ENCODE peak calls at places on chromosomes 7 and 10, in six cellular contexts. One of them, this sample, is unnamed.

GRCh38 chr10:82150123-82150900 is 275.3 kb downstream of the NRG3 start:
- DNase-seq in A549: no peak
- DNase-seq in mucosa of descending colon: peak; percentile 3
- DNase-seq in heart right ventricle: peak; percentile 4
- DNase-seq in HFF-Myc: no peak
- DNase-seq in heart left ventricle: peak; percentile 5
- DNase-seq in this sample: no peak

GRCh38 chr7:85090919-85091567 is 95.8 kb downstream of the SEMA3D start:
- DNase-seq in A549: no peak
- DNase-seq in mucosa of descending colon: no peak
- DNase-seq in heart right ventricle: no peak
- DNase-seq in HFF-Myc: no peak
- DNase-seq in heart left ventricle: no peak
- DNase-seq in this sample: no peak

GRCh38 chr7:3416453-3416852 is 115.4 kb downstream of the SDK1 start:
- DNase-seq in A549: no peak
- DNase-seq in mucosa of descending colon: peak; percentile 13
- DNase-seq in heart right ventricle: no peak
- DNase-seq in HFF-Myc: no peak
- DNase-seq in heart left ventricle: no peak
- DNase-seq in this sample: no peak

GRCh38 chr10:63628526-63629362 is 107.5 kb downstream of the REEP3 start:
- DNase-seq in A549: no peak
- DNase-seq in mucosa of descending colon: peak; percentile 72
- DNase-seq in heart right ventricle: peak; percentile 88
- DNase-seq in HFF-Myc: peak; percentile 39
- DNase-seq in heart left ventricle: peak; percentile 84
- DNase-seq in this sample: peak; percentile 91

GRCh38 chr10:58531084-58531695 is 18.5 kb downstream of the BICC1 start:
- DNase-seq in A549: no peak
- DNase-seq in mucosa of descending colon: peak; percentile 87
- DNase-seq in heart right ventricle: peak; percentile 32
- DNase-seq in HFF-Myc: peak; percentile 61
- DNase-seq in heart left ventricle: peak; percentile 37
- DNase-seq in this sample: peak; percentile 62

GRCh38 chr7:53035499-53036412 is at the start of gene POM121L12:
- DNase-seq in A549: no peak
- DNase-seq in mucosa of descending colon: no peak
- DNase-seq in heart right ventricle: no peak
- DNase-seq in HFF-Myc: no peak
- DNase-seq in heart left ventricle: no peak
- DNase-seq in this sample: no peak

GRCh38 chr7:10128748-10129147 is 844.9 kb upstream of the PHF14 start:
- DNase-seq in A549: no peak
- DNase-seq in mucosa of descending colon: peak; percentile 4
- DNase-seq in heart right ventricle: no peak
- DNase-seq in HFF-Myc: no peak
- DNase-seq in heart left ventricle: no peak
- DNase-seq in this sample: no peak

GRCh38 chr10:4931587-4931986 is 31.6 kb upstream of the AKR1C1 start:
- DNase-seq in A549: no peak
- DNase-seq in mucosa of descending colon: no peak
- DNase-seq in heart right ventricle: no peak
- DNase-seq in HFF-Myc: no peak
- DNase-seq in heart left ventricle: no peak
- DNase-seq in this sample: peak; percentile 71

GRCh38 chr7:55595511-55595910 is 23.2 kb upstream of the VOPP1 start:
- DNase-seq in A549: no peak
- DNase-seq in mucosa of descending colon: no peak
- DNase-seq in heart right ventricle: no peak
- DNase-seq in HFF-Myc: no peak
- DNase-seq in heart left ventricle: no peak
- DNase-seq in this sample: no peak

GRCh38 chr7:106793015-106793651 is 71.9 kb upstream of the PIK3CG start:
- DNase-seq in A549: peak; percentile 25
- DNase-seq in mucosa of descending colon: no peak
- DNase-seq in heart right ventricle: no peak
- DNase-seq in HFF-Myc: no peak
- DNase-seq in heart left ventricle: no peak
- DNase-seq in this sample: peak; percentile 35

GRCh38 chr10:99538287-99538917 is 5.7 kb downstream of the NKX2-3 start:
- DNase-seq in A549: no peak
- DNase-seq in mucosa of descending colon: no peak
- DNase-seq in heart right ventricle: no peak
- DNase-seq in HFF-Myc: no peak
- DNase-seq in heart left ventricle: no peak
- DNase-seq in this sample: no peak

GRCh38 chr7:20798081-20798693 is 11.5 kb upstream of the SP8 start:
- DNase-seq in A549: peak; percentile 68
- DNase-seq in mucosa of descending colon: peak; percentile 60
- DNase-seq in heart right ventricle: no peak
- DNase-seq in HFF-Myc: no peak
- DNase-seq in heart left ventricle: no peak
- DNase-seq in this sample: peak; percentile 50

GRCh38 chr10:103584216-103585010 is 90.9 kb downstream of the NEURL1 start:
- DNase-seq in A549: no peak
- DNase-seq in mucosa of descending colon: peak; percentile 39
- DNase-seq in heart right ventricle: peak; percentile 17
- DNase-seq in HFF-Myc: no peak
- DNase-seq in heart left ventricle: peak; percentile 39
- DNase-seq in this sample: no peak

GRCh38 chr7:71488308-71488707 is 356.4 kb downstream of the GALNT17 start:
- DNase-seq in A549: no peak
- DNase-seq in mucosa of descending colon: no peak
- DNase-seq in heart right ventricle: no peak
- DNase-seq in HFF-Myc: no peak
- DNase-seq in heart left ventricle: no peak
- DNase-seq in this sample: no peak

GRCh38 chr7:16189026-16189715 is 232.2 kb downstream of the CRPPA start:
- DNase-seq in A549: no peak
- DNase-seq in mucosa of descending colon: no peak
- DNase-seq in heart right ventricle: no peak
- DNase-seq in HFF-Myc: no peak
- DNase-seq in heart left ventricle: no peak
- DNase-seq in this sample: no peak

GRCh38 chr10:5566606-5567005 is 41.8 kb downstream of the CALML3 start:
- DNase-seq in A549: no peak
- DNase-seq in mucosa of descending colon: no peak
- DNase-seq in heart right ventricle: no peak
- DNase-seq in HFF-Myc: no peak
- DNase-seq in heart left ventricle: no peak
- DNase-seq in this sample: no peak

GRCh38 chr7:112452102-112452888 is 2.0 kb downstream of the IFRD1 start:
- DNase-seq in A549: peak; percentile 21
- DNase-seq in mucosa of descending colon: peak; percentile 44
- DNase-seq in heart right ventricle: peak; percentile 66
- DNase-seq in HFF-Myc: no peak
- DNase-seq in heart left ventricle: peak; percentile 56
- DNase-seq in this sample: peak; percentile 49

GRCh38 chr7:40231796-40232195 is 97.0 kb downstream of the SUGCT start:
- DNase-seq in A549: no peak
- DNase-seq in mucosa of descending colon: no peak
- DNase-seq in heart right ventricle: no peak
- DNase-seq in HFF-Myc: no peak
- DNase-seq in heart left ventricle: no peak
- DNase-seq in this sample: no peak

GRCh38 chr10:24128066-24128751 is 80.7 kb upstream of the KIAA1217 start:
- DNase-seq in A549: no peak
- DNase-seq in mucosa of descending colon: no peak
- DNase-seq in heart right ventricle: no peak
- DNase-seq in HFF-Myc: no peak
- DNase-seq in heart left ventricle: no peak
- DNase-seq in this sample: no peak

GRCh38 chr7:7554647-7555575 is 11.8 kb upstream of the MIOS start:
- DNase-seq in A549: no peak
- DNase-seq in mucosa of descending colon: no peak
- DNase-seq in heart right ventricle: no peak
- DNase-seq in HFF-Myc: no peak
- DNase-seq in heart left ventricle: no peak
- DNase-seq in this sample: no peak

GRCh38 chr7:47473499-47474210 is 108.3 kb downstream of the TNS3 start:
- DNase-seq in A549: no peak
- DNase-seq in mucosa of descending colon: no peak
- DNase-seq in heart right ventricle: no peak
- DNase-seq in HFF-Myc: no peak
- DNase-seq in heart left ventricle: no peak
- DNase-seq in this sample: no peak

GRCh38 chr7:138024334-138024691 is 22.4 kb upstream of the CREB3L2 start:
- DNase-seq in A549: no peak
- DNase-seq in mucosa of descending colon: no peak
- DNase-seq in heart right ventricle: no peak
- DNase-seq in HFF-Myc: no peak
- DNase-seq in heart left ventricle: no peak
- DNase-seq in this sample: no peak

GRCh38 chr10:78211476-78212110 is 177.9 kb downstream of the RPS24 start:
- DNase-seq in A549: peak; percentile 38
- DNase-seq in mucosa of descending colon: peak; percentile 33
- DNase-seq in heart right ventricle: peak; percentile 39
- DNase-seq in HFF-Myc: no peak
- DNase-seq in heart left ventricle: no peak
- DNase-seq in this sample: no peak

GRCh38 chr10:78594938-78595645 is 473.7 kb upstream of the ZMIZ1 start:
- DNase-seq in A549: no peak
- DNase-seq in mucosa of descending colon: no peak
- DNase-seq in heart right ventricle: no peak
- DNase-seq in HFF-Myc: no peak
- DNase-seq in heart left ventricle: no peak
- DNase-seq in this sample: no peak

GRCh38 chr10:6124666-6125065 is 35.8 kb downstream of the RBM17 start:
- DNase-seq in A549: no peak
- DNase-seq in mucosa of descending colon: peak; percentile 36
- DNase-seq in heart right ventricle: no peak
- DNase-seq in HFF-Myc: no peak
- DNase-seq in heart left ventricle: peak; percentile 42
- DNase-seq in this sample: peak; percentile 43

GRCh38 chr10:88428976-88429375 is 154.1 kb downstream of the RNLS start:
- DNase-seq in A549: no peak
- DNase-seq in mucosa of descending colon: no peak
- DNase-seq in heart right ventricle: no peak
- DNase-seq in HFF-Myc: no peak
- DNase-seq in heart left ventricle: no peak
- DNase-seq in this sample: no peak

GRCh38 chr10:132691711-132692153 is 94.2 kb downstream of the NKX6-2 start:
- DNase-seq in A549: no peak
- DNase-seq in mucosa of descending colon: no peak
- DNase-seq in heart right ventricle: no peak
- DNase-seq in HFF-Myc: no peak
- DNase-seq in heart left ventricle: no peak
- DNase-seq in this sample: no peak

GRCh38 chr7:19051767-19052375 is 65.6 kb downstream of the TWIST1 start:
- DNase-seq in A549: peak; percentile 20
- DNase-seq in mucosa of descending colon: peak; percentile 65
- DNase-seq in heart right ventricle: no peak
- DNase-seq in HFF-Myc: no peak
- DNase-seq in heart left ventricle: peak; percentile 17
- DNase-seq in this sample: peak; percentile 1

GRCh38 chr7:127658979-127659378 is 7.0 kb downstream of the SND1 start:
- DNase-seq in A549: no peak
- DNase-seq in mucosa of descending colon: no peak
- DNase-seq in heart right ventricle: no peak
- DNase-seq in HFF-Myc: no peak
- DNase-seq in heart left ventricle: no peak
- DNase-seq in this sample: no peak

GRCh38 chr7:108581655-108582491 is 12.2 kb downstream of the DNAJB9 start:
- DNase-seq in A549: no peak
- DNase-seq in mucosa of descending colon: no peak
- DNase-seq in heart right ventricle: no peak
- DNase-seq in HFF-Myc: no peak
- DNase-seq in heart left ventricle: no peak
- DNase-seq in this sample: peak; percentile 29

GRCh38 chr10:95814011-95814727 is 58.2 kb downstream of the ENTPD1 start:
- DNase-seq in A549: no peak
- DNase-seq in mucosa of descending colon: peak; percentile 25
- DNase-seq in heart right ventricle: peak; percentile 58
- DNase-seq in HFF-Myc: peak; percentile 87
- DNase-seq in heart left ventricle: peak; percentile 38
- DNase-seq in this sample: no peak

GRCh38 chr10:121289800-121290199 is 308.4 kb downstream of the FGFR2 start:
- DNase-seq in A549: no peak
- DNase-seq in mucosa of descending colon: no peak
- DNase-seq in heart right ventricle: no peak
- DNase-seq in HFF-Myc: no peak
- DNase-seq in heart left ventricle: no peak
- DNase-seq in this sample: no peak
- H3K4me3 ChIP-seq in A549: no peak overlapping the region
- H3K4me3 ChIP-seq in mucosa of descending colon: no peak overlapping the region
- H3K4me3 ChIP-seq in heart right ventricle: no peak overlapping the region
- H3K4me3 ChIP-seq in HFF-Myc: no peak overlapping the region
- H3K4me3 ChIP-seq in heart left ventricle: no peak overlapping the region
- H3K4me3 ChIP-seq in this sample: no peak overlapping the region

GRCh38 chr10:1090696-1091095 is 34.5 kb downstream of the WDR37 start:
- DNase-seq in A549: no peak
- DNase-seq in mucosa of descending colon: no peak
- DNase-seq in heart right ventricle: no peak
- DNase-seq in HFF-Myc: no peak
- DNase-seq in heart left ventricle: no peak
- DNase-seq in this sample: no peak
- H3K4me3 ChIP-seq in A549: no peak overlapping the region
- H3K4me3 ChIP-seq in mucosa of descending colon: no peak overlapping the region
- H3K4me3 ChIP-seq in heart right ventricle: no peak overlapping the region
- H3K4me3 ChIP-seq in HFF-Myc: no peak overlapping the region
- H3K4me3 ChIP-seq in heart left ventricle: no peak overlapping the region
- H3K4me3 ChIP-seq in this sample: no peak overlapping the region

DNA sequence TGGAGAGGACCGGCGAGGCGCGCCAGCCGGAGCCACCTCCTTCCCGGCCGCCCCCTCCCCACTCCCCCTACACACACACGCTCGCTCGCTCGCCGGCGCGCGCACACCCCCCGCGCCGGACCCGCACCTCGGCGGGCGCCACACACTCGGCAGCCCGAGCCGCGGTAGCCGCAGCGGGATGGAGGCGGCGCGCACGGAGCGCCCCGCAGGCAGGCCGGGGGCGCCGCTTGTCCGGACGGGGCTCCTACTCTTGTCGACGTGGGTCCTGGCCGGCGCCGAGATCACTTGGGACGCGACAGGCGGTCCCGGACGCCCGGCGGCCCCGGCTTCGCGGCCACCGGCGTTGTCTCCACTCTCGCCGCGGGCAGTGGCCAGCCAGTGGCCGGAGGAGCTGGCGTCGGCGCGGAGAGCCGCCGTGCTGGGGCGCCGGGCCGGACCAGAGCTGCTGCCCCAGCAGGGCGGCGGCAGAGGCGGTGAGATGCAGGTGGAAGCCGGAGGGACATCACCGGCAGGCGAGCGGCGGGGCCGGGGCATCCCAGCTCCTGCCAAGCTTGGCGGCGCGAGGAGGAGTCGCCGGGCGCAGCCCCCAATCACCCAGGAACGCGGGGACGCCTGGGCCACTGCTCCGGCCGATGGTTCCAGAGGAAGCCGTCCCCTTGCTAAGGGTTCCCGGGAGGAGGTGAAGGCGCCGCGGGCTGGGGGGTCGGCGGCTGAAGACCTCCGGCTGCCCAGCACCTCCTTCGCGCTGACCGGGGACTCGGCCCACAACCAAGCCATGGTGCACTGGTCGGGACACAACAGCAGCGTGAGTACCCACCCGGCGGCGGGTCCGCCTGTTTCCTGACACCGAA is at the start of gene SORCS3:
- DNase-seq in A549: no peak
- DNase-seq in mucosa of descending colon: no peak
- DNase-seq in heart right ventricle: no peak
- DNase-seq in HFF-Myc: no peak
- DNase-seq in heart left ventricle: no peak
- DNase-seq in this sample: no peak
- H3K4me3 ChIP-seq in A549: peak within 1 kb of the TSS; percentile 34
- H3K4me3 ChIP-seq in mucosa of descending colon: no peak within 1 kb of the TSS
- H3K4me3 ChIP-seq in heart right ventricle: peak within 1 kb of the TSS; percentile 12
- H3K4me3 ChIP-seq in HFF-Myc: no peak within 1 kb of the TSS
- H3K4me3 ChIP-seq in heart left ventricle: no peak within 1 kb of the TSS
- H3K4me3 ChIP-seq in this sample: peak within 1 kb of the TSS; percentile 0

GRCh38 chr7:103446046-103446520 is at the start of gene SLC26A5:
- DNase-seq in A549: no peak
- DNase-seq in mucosa of descending colon: peak; percentile 70
- DNase-seq in heart right ventricle: no peak
- DNase-seq in HFF-Myc: no peak
- DNase-seq in heart left ventricle: no peak
- DNase-seq in this sample: peak; percentile 68
- H3K4me3 ChIP-seq in A549: peak within 1 kb of the TSS; percentile 42
- H3K4me3 ChIP-seq in mucosa of descending colon: no peak within 1 kb of the TSS
- H3K4me3 ChIP-seq in heart right ventricle: peak within 1 kb of the TSS; percentile 24
- H3K4me3 ChIP-seq in HFF-Myc: no peak within 1 kb of the TSS
- H3K4me3 ChIP-seq in heart left ventricle: peak within 1 kb of the TSS; percentile 38
- H3K4me3 ChIP-seq in this sample: no peak within 1 kb of the TSS

This sample was measured in small intestine.